ENCODE peak calls at places on chromosome 2, in seven cellular contexts. O is uterus, W is fibroblast of the aortic adventitia, X is psoas muscle, B is brain microvascular endothelial cell, V is PC-3, P is left lung. T is an unnamed sample.
A peak's percentile ranks its signal among the peaks of the same experiment; 100 is the strongest.

GRCh38 chr2:10327896-10328666 is 25.4 kb downstream of the HPCAL1 start:
- DNase-seq in O (no peak), W (no peak), X (no peak), B (no peak), V (peak; percentile 65), P (no peak), T (no peak)

GRCh38 chr2:220701115-220701514 is 871.0 kb downstream of the EPHA4 start:
- DNase-seq in O (no peak), W (no peak), X (no peak), B (peak; percentile 42), V (peak; percentile 74), P (no peak), T (no peak)

GRCh38 chr2:56583796-56584313 is 400.1 kb downstream of the CCDC85A start:
- DNase-seq in O (no peak), W (no peak), X (no peak), B (no peak), V (peak; percentile 59), P (no peak), T (no peak)

GRCh38 chr2:219728993-219729487 is 101.6 kb downstream of the SLC4A3 start:
- DNase-seq in O (no peak), W (peak; percentile 90), X (no peak), B (no peak), V (no peak), P (no peak), T (no peak)

GRCh38 chr2:7191927-7192326 is 274.7 kb downstream of the RNF144A start:
- DNase-seq in O (no peak), W (peak; percentile 59), X (no peak), B (peak; percentile 96), V (peak; percentile 90), P (no peak), T (no peak)

GRCh38 chr2:239714116-239714515 is 311.0 kb downstream of the NDUFA10 start:
- DNase-seq in O (peak; percentile 3), W (no peak), X (no peak), B (no peak), V (no peak), P (no peak), T (no peak)

GRCh38 chr2:111702119-111702808 is 181.7 kb downstream of the ANAPC1 start:
- DNase-seq in O (no peak), W (peak; percentile 75), X (peak; percentile 43), B (peak; percentile 32), V (peak; percentile 69), P (no peak), T (no peak)

GRCh38 chr2:13040043-13040442 is 323.3 kb downstream of the TRIB2 start:
- DNase-seq in O (no peak), W (no peak), X (no peak), B (no peak), V (no peak), P (peak; percentile 57), T (no peak)

GRCh38 chr2:148209598-148209997 is 188.7 kb downstream of the MBD5 start:
- DNase-seq in O (no peak), W (no peak), X (no peak), B (peak; percentile 2), V (peak; percentile 21), P (no peak), T (no peak)

GRCh38 chr2:236177967-236178909 is 10.1 kb upstream of the GBX2 start:
- DNase-seq in O (no peak), W (peak; percentile 37), X (peak; percentile 65), B (peak; percentile 49), V (peak; percentile 80), P (no peak), T (no peak)
- TF ChIP-seq CTCF in O (peak; percentile 45), W (peak; percentile 83), X (peak; percentile 73), B (peak; percentile 89), V (peak; percentile 77), P (peak; percentile 59), T (peak; percentile 55)

DNA sequence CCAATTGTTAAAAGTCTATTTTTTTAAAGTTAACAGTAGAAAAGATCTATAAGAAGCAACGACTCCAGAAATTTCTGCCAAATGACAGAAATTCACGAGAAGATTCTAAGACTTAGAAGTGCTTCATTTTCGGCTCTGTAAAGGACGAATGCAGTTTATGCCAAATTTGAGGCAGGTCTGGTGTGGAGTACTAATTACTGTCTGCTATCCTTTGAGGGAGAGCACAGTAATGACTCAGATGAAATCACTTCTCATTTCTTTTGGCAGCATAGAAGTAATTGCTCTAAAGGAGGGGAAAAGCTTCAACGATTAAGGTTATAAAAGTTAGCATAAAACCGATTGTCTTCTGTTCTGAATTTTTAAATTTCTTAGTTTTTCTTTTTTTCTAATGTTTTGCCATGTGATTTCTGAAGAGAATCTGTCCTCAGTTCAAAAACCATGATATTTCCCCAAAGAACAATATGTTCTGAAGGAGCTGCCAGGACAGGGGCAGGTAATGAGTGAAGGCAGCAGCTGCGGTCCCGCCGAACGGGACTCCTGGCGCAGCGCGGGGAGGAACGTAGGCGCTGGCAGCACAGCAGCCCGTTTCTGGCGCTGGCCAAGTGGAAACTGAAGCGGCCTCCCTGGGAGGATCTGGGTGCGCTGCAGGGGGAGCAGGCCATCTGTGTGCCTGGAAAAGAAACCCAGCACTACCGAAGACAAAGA is 11.5 kb downstream of the G6PC2 start:
- DNase-seq in O (peak; percentile 37), W (peak; percentile 23), X (peak; percentile 70), B (no peak), V (peak; percentile 17), P (peak; percentile 78), T (peak; percentile 75)
- H3K4me3 ChIP-seq in O (no peak overlapping the region), W (peak overlapping the region; percentile 48), X (peak overlapping the region; percentile 52), B (peak overlapping the region; percentile 41), V (peak overlapping the region; percentile 55), P (no peak overlapping the region), T (no peak overlapping the region)

GRCh38 chr2:64803776-64804175 is 150.1 kb upstream of the SERTAD2 start:
- DNase-seq in O (no peak), W (no peak), X (no peak), B (no peak), V (no peak), P (no peak), T (no peak)

GRCh38 chr2:64808092-64808491 is 154.4 kb upstream of the SERTAD2 start:
- DNase-seq in O (no peak), W (no peak), X (no peak), B (no peak), V (no peak), P (no peak), T (no peak)

GRCh38 chr2:64804651-64805050 is 150.9 kb upstream of the SERTAD2 start:
- DNase-seq in O (no peak), W (no peak), X (no peak), B (no peak), V (no peak), P (no peak), T (no peak)

GRCh38 chr2:64808736-64809135 is 155.0 kb upstream of the SERTAD2 start:
- DNase-seq in O (no peak), W (no peak), X (no peak), B (no peak), V (no peak), P (no peak), T (no peak)

DNA sequence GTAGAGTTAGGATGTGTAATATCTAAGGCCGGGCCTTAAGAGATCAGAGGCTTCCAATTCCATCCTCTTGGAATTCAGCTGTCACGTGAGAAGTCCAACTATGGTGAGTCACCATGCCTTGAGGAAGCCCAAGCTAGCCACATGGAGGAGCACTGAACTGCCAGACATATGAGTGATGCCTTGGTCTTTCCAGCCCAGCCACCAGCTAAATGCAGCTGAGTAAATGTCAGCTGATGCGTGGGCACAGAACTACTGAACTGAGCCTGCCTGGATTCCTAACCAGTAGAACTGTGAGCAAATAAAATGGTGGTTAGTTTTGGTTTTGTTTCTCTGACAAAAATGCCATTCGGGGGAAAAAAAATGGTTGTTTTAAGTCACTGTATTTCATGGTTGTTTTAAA is 153.7 kb upstream of the SERTAD2 start:
- DNase-seq in O (no peak), W (peak; percentile 99), X (no peak), B (peak; percentile 100), V (peak; percentile 96), P (no peak), T (no peak)
- TF ChIP-seq CTCF in O (no peak), W (peak; percentile 12), X (no peak), B (peak; percentile 38), V (peak; percentile 32), P (no peak), T (no peak)

GRCh38 chr2:1750935-1751767 is 6.8 kb upstream of the PXDN start:
- DNase-seq in O (peak; percentile 76), W (peak; percentile 84), X (peak; percentile 55), B (peak; percentile 75), V (peak; percentile 86), P (no peak), T (peak; percentile 65)
- H3K4me3 ChIP-seq in O (no peak overlapping the region), W (no peak overlapping the region), X (no peak overlapping the region), B (no peak overlapping the region), V (no peak overlapping the region), P (no peak overlapping the region), T (no peak overlapping the region)

GRCh38 chr2:88924533-88924932 is 233.1 kb downstream of the RPIA start:
- DNase-seq in O (no peak), W (no peak), X (no peak), B (no peak), V (no peak), P (no peak), T (no peak)

GRCh38 chr2:88913280-88913679 is 221.8 kb downstream of the RPIA start:
- DNase-seq in O (no peak), W (no peak), X (no peak), B (no peak), V (no peak), P (no peak), T (no peak)

DNA sequence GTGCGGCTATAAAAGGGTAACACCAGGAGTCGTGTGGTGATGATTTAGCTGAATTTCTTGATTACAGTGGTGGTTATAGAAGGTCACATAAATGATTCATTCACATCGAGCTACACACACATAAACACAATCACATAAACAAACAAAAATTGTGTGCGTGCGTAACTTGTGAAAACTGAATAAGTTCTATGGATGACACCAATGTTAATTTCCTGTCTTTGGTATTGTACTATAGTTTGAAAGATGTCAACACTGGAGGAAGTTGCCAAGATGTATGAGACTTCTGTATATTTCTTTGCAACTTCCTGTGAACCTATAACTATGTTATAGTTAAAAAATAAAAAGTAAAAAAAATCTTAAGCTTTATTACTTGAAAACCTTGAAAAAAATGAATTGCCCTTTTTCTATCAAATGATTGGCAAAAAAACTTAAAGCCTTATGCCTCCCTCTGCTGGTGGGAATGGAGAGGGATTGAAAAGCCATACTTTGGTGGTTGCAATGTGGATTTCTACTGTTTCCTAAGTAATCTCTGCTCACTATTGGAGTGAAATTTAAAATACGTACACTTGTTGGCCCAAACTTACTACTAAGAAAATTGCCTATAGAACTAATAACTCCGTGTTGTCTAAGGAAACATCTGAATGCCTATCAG is 227.7 kb downstream of the RPIA start:
- DNase-seq in O (no peak), W (peak; percentile 57), X (no peak), B (peak; percentile 14), V (peak; percentile 51), P (no peak), T (no peak)
- TF ChIP-seq CTCF in O (peak; percentile 12), W (peak; percentile 81), X (peak; percentile 44), B (peak; percentile 49), V (peak; percentile 74), P (peak; percentile 46), T (peak; percentile 21)

GRCh38 chr2:38099096-38099997 is 23.4 kb upstream of the CYP1B1 start:
- DNase-seq in O (no peak), W (no peak), X (no peak), B (no peak), V (no peak), P (no peak), T (no peak)
- H3K4me3 ChIP-seq in O (no peak overlapping the region), W (no peak overlapping the region), X (peak overlapping the region; percentile 39), B (no peak overlapping the region), V (no peak overlapping the region), P (peak overlapping the region; percentile 25), T (no peak overlapping the region)

T was measured in pancreas.